ENCODE peak calls at places on chromosomes 11 and 22, in ten cellular contexts. F is kidney glomerular epithelial cell; C is MG63; U is activated CD8-positive, alpha-beta memory T cell treated with anti-CD3 and anti-CD28 coated beads, Interleukin-2, amount 50 U/mL, for 4 hours; V is NCI-H1092 treated with DMSO at 0.1 percent for 48 hours; B is AG04450; E is stimulated activated CD4-positive, alpha-beta T cell treated with anti-CD3 and anti-CD28 coated beads, Interleukin-1b, Interleukin-23, amount 100 ng/mL, for 48 hours; X is gastrocnemius medialis; H is spleen; M is activated B cell treated with CpG ODN at 0.5 μM for 24 hours. L is an unnamed sample.

GRCh38 chr11:131618203-131618602 is 247.8 kb downstream of the NTM start:
- DNase-seq in F (no peak), C (no peak), U (no peak), V (no peak), B (no peak), E (no peak), X (no peak), H (no peak), M (no peak), L (no peak)

GRCh38 chr11:131064373-131064991 is 148.2 kb upstream of the SNX19 start:
- DNase-seq in F (no peak), C (peak), U (no peak), V (peak), B (peak), E (peak), X (no peak), H (no peak), M (no peak), L (no peak)

GRCh38 chr11:27837895-27838563 is 137.8 kb upstream of the BDNF start:
- DNase-seq in F (no peak), C (no peak), U (no peak), V (no peak), B (no peak), E (no peak), X (no peak), H (no peak), M (no peak), L (no peak)

GRCh38 chr11:60873533-60873932 is 6.2 kb downstream of the ZP1 start:
- DNase-seq in F (no peak), C (no peak), U (no peak), V (no peak), B (no peak), E (no peak), X (no peak), H (peak), M (no peak), L (no peak)

GRCh38 chr22:35555351-35555915 is 14.8 kb downstream of the RASD2 start:
- DNase-seq in F (peak), C (no peak), U (no peak), V (no peak), B (no peak), E (no peak), X (no peak), H (no peak), M (no peak), L (no peak)

GRCh38 chr22:19753090-19753842 is 7.3 kb upstream of the TBX1 start:
- DNase-seq in F (no peak), C (no peak), U (no peak), V (no peak), B (no peak), E (no peak), X (no peak), H (no peak), M (no peak), L (no peak)

GRCh38 chr11:62233730-62234129 is 8.3 kb upstream of the SCGB1D2 start:
- DNase-seq in F (no peak), C (no peak), U (no peak), V (no peak), B (no peak), E (no peak), X (no peak), H (no peak), M (no peak), L (no peak)

GRCh38 chr11:6321356-6321755 is 1.1 kb upstream of the CAVIN3 start:
- DNase-seq in F (no peak), C (peak), U (no peak), V (no peak), B (no peak), E (no peak), X (no peak), H (no peak), M (no peak), L (no peak)

GRCh38 chr22:32796865-32797573 is 4.5 kb upstream of the TIMP3 start:
- DNase-seq in F (peak), C (peak), U (peak), V (peak), B (peak), E (peak), X (peak), H (peak), M (no peak), L (peak)

GRCh38 chr11:73395297-73396208 is 19.4 kb downstream of the RELT start:
- DNase-seq in F (no peak), C (no peak), U (no peak), V (no peak), B (no peak), E (no peak), X (no peak), H (peak), M (no peak), L (no peak)

GRCh38 chr11:73781303-73781702 is 6.4 kb upstream of the MRPL48 start:
- DNase-seq in F (no peak), C (no peak), U (no peak), V (no peak), B (no peak), E (no peak), X (no peak), H (no peak), M (no peak), L (no peak)

GRCh38 chr22:41668971-41669911 is 19.4 kb downstream of the SNU13 start:
- DNase-seq in F (peak), C (no peak), U (no peak), V (no peak), B (peak), E (no peak), X (no peak), H (no peak), M (no peak), L (no peak)

GRCh38 chr11:71555508-71555907 is 7.3 kb downstream of the KRTAP5-9 start:
- DNase-seq in F (no peak), C (no peak), U (no peak), V (no peak), B (no peak), E (no peak), X (no peak), H (no peak), M (no peak), L (no peak)

GRCh38 chr22:27650985-27651384 is 150.6 kb downstream of the MN1 start:
- DNase-seq in F (no peak), C (no peak), U (no peak), V (no peak), B (no peak), E (no peak), X (no peak), H (peak), M (no peak), L (no peak)

GRCh38 chr22:49481651-49482399 is 345.8 kb downstream of the BRD1 start:
- DNase-seq in F (no peak), C (no peak), U (no peak), V (no peak), B (no peak), E (no peak), X (no peak), H (no peak), M (no peak), L (no peak)

GRCh38 chr11:15577519-15577918 is 462.8 kb downstream of the INSC start:
- DNase-seq in F (no peak), C (no peak), U (no peak), V (no peak), B (no peak), E (no peak), X (no peak), H (no peak), M (no peak), L (no peak)

GRCh38 chr11:118631109-118631508 is 23.7 kb downstream of the PHLDB1 start:
- DNase-seq in F (no peak), C (no peak), U (no peak), V (no peak), B (no peak), E (no peak), X (no peak), H (no peak), M (no peak), L (no peak)

GRCh38 chr22:39115570-39115969 is 18.5 kb downstream of the APOBEC3H start:
- DNase-seq in F (no peak), C (no peak), U (no peak), V (no peak), B (no peak), E (no peak), X (no peak), H (no peak), M (no peak), L (no peak)